ENCODE peak calls at places on chromosomes 12 and 14, in four cellular contexts. K is WTC11, Y is K562, A is GM12878. B is an unnamed sample.

GRCh38 chr14:92540472-92541048 is 27.0 kb downstream of the RIN3 start:
- DNase-seq in A (no peak), Y (no peak), K (no peak), B (peak)

GRCh38 chr14:68359862-68360552 is 432.9 kb downstream of the ZFP36L1 start:
- DNase-seq in A (no peak), K (no peak), Y (peak), B (no peak)

GRCh38 chr14:70934084-70934483 is 26.8 kb downstream of the PCNX1 start:
- DNase-seq in K (no peak), A (no peak), Y (no peak), B (no peak)

GRCh38 chr12:45503887-45504286 is 225.6 kb upstream of the ARID2 start:
- DNase-seq in K (no peak), Y (no peak), A (no peak), B (no peak)

GRCh38 chr12:46585854-46586621 is 213.5 kb upstream of the SLC38A2 start:
- DNase-seq in A (no peak), Y (peak), K (peak), B (no peak)

GRCh38 chr14:96165493-96166474 is 38.9 kb upstream of the BDKRB2 start:
- DNase-seq in A (no peak), Y (no peak), K (no peak), B (no peak)

GRCh38 chr14:29937116-29937515 is 9.5 kb upstream of the PRKD1 start:
- DNase-seq in A (no peak), K (no peak), Y (no peak), B (no peak)

GRCh38 chr12:101044512-101045074 is 165.4 kb downstream of the SLC5A8 start:
- DNase-seq in K (no peak), A (no peak), Y (no peak), B (no peak)

GRCh38 chr12:104435175-104435574 is 21.6 kb upstream of the CHST11 start:
- DNase-seq in K (no peak), A (no peak), Y (no peak), B (no peak)

GRCh38 chr12:104436790-104437189 is 20.0 kb upstream of the CHST11 start:
- DNase-seq in A (no peak), K (no peak), Y (no peak), B (no peak)

GRCh38 chr12:104439137-104439536 is 17.6 kb upstream of the CHST11 start:
- DNase-seq in Y (no peak), A (no peak), K (no peak), B (no peak)

GRCh38 chr12:104435765-104436164 is 21.0 kb upstream of the CHST11 start:
- DNase-seq in K (no peak), A (no peak), Y (no peak), B (no peak)

DNA sequence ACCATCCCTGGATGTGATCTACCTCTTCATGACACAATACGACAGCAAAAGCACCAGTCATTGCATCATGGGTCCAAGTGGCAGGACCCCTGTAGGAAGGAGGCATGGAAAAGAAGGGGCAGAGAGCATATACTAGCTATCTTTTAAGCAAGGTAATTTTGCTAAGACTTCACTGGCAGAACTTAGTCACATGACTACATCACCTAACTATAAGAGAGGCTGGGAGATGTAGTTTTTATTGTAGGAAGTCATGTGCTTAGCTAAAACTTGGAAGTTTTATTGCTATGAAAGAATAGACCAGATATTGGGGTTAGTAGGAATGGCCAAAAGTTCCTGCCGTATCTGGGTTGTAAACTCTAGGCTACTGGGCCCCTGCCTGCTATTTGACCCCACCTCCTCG is 18.6 kb upstream of the CHST11 start:
- DNase-seq in Y (no peak), K (no peak), A (no peak), B (no peak)
- TF ChIP-seq MAX in Y (no peak), K (no peak), A (no peak), B (no peak)

GRCh38 chr14:59358105-59358504 is 107.1 kb downstream of the GPR135 start:
- DNase-seq in Y (no peak), A (no peak), K (peak), B (peak)

GRCh38 chr14:59358774-59359173 is 106.4 kb downstream of the GPR135 start:
- DNase-seq in A (no peak), Y (no peak), K (no peak), B (no peak)

GRCh38 chr14:59356298-59356697 is 108.9 kb downstream of the GPR135 start:
- DNase-seq in Y (no peak), A (no peak), K (no peak), B (no peak)

GRCh38 chr14:59355101-59355500 is 110.1 kb downstream of the GPR135 start:
- DNase-seq in Y (no peak), K (no peak), A (no peak), B (no peak)

GRCh38 chr14:59356783-59357182 is 108.4 kb downstream of the GPR135 start:
- DNase-seq in A (peak), K (no peak), Y (no peak), B (no peak)
- TF ChIP-seq USF1 in A (no peak), K (no peak), Y (no peak), B (no peak)

GRCh38 chr14:26032348-26032747 is 565.5 kb downstream of the NOVA1 start:
- DNase-seq in A (no peak), K (no peak), Y (no peak), B (no peak)
- TF ChIP-seq MAX in A (no peak), K (no peak), Y (no peak), B (no peak)

DNA sequence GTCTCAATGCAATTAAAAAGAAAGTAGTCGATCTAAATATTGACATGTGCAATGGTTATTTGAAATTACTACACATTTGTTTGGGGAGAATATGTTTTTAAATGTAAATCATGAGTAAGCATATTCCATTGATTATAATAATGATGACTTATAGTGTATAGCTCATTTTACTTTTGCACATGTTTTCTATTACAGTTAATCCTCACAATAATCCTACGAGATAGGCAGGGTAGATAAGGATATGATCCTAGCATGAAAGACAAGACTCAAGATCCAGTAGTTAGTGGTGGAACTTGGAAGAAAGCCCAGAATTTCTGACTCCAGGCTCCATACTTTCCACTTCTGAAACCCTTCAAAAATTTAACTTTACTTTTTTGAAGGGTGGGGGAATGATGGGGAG is 94.0 kb downstream of the NAV3 start:
- DNase-seq in A (no peak), Y (no peak), K (no peak), B (no peak)
- TF ChIP-seq USF1 in A (no peak), Y (no peak), K (no peak), B (no peak)

GRCh38 chr12:66149702-66150398 is 19.3 kb upstream of the LLPH start:
- DNase-seq in A (no peak), K (no peak), Y (peak), B (no peak)
- TF ChIP-seq MAX in A (no peak), K (no peak), Y (no peak), B (no peak)

GRCh38 chr12:89247962-89248361 is 104.3 kb downstream of the DUSP6 start:
- DNase-seq in A (no peak), Y (no peak), K (no peak), B (peak)

GRCh38 chr12:89245090-89245489 is 107.2 kb downstream of the DUSP6 start:
- DNase-seq in A (no peak), K (no peak), Y (no peak), B (no peak)

GRCh38 chr12:89243786-89244185 is 108.5 kb downstream of the DUSP6 start:
- DNase-seq in K (no peak), Y (no peak), A (no peak), B (no peak)

GRCh38 chr12:89247541-89247942 is 104.8 kb downstream of the DUSP6 start:
- DNase-seq in A (no peak), K (no peak), Y (no peak), B (peak)

DNA sequence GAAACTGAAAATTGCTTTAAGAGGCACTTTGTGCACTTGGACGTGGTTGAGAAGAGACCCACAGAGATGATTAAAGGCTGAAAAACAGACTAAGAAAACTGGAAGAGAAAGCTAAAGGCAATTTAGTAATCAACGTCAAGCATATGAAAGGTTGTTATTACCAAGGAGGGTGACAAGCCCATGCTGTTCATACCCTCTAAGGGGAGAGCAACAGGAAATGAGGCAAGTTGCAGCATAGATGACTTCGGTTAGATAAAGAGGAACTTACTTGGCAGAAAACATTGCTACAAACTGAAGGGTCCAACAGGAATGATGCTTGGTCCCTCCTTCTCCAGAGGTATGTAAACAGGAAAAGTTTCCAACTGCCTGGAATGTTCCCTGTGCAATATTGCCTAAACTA is 107.8 kb downstream of the DUSP6 start:
- DNase-seq in A (no peak), K (no peak), Y (no peak), B (no peak)
- TF ChIP-seq USF1 in A (no peak), K (no peak), Y (no peak), B (no peak)

GRCh38 chr12:62785941-62786559 is 148.9 kb downstream of the PPM1H start:
- DNase-seq in A (no peak), Y (no peak), K (no peak), B (no peak)
- TF ChIP-seq MAX in A (no peak), Y (no peak), K (no peak), B (peak)

DNA sequence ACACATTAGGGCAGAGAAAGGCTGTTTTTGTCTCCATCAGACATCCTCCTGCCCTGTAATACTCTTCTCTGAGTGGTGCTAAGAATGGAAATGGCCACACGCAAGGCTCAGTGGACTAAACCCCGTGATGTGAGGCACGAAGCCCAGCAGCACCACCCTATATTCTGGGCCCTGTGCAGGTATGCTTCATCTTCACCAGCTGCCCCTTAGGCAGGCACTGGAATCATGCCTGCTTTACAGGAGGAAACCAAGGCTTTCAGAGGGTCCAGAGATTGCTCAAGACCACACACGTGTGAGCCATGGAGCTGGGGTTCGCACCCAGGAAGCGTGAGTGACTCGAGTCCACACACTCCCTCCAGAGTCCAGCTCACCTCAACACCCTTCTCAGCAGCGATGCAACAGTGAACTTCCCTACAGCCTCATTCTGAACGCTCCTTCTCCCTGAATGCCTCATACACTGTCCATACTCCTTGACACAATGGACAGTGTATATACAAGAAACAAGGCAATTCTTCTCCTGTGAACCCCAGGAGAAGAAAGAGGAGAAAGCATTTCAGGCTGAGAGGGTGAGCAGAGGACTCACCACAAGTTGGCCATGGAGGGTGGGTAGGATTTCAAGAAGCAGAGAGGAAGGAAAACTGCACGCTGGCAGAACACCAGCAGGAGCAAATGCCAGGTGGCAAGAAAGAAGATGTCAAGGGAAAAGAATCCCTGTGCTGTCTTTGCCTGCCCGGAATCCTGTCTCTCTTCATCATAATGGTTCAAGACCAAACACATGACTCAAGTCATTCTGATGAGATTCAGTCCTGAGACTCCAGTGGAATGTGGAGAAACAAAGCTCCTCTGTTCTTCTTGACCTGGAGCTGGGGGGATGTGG is 39.1 kb downstream of the NT5DC3 start:
- DNase-seq in A (no peak), K (no peak), Y (no peak), B (no peak)
- TF ChIP-seq USF1 in A (no peak), K (no peak), Y (no peak), B (no peak)

GRCh38 chr12:84397846-84398245 is 514.8 kb downstream of the SLC6A15 start:
- DNase-seq in A (no peak), K (no peak), Y (no peak), B (no peak)

DNA sequence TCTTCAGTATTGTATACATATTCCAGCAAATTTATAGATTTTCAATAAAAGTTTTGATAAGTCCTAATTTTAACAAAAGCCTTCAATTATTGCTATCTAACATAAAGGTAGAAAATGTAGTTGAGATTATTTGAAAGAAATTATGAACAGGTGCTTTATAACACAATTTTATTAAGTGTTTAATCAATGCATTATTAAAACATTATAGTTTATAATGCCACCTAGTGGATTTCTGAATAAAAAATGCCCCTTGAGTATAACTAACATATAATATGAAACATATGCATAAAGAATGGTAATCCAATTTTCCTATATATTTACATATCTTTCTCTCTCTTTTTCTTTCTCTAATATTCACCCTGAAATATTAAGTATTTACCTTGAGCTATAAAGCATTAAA is 515.3 kb downstream of the SLC6A15 start:
- DNase-seq in K (no peak), A (no peak), Y (no peak), B (peak)
- TF ChIP-seq MAX in K (no peak), A (no peak), Y (no peak), B (no peak)

B was measured in SK-N-SH.